ENCODE peak calls at places on chromosomes 7 and 10, in four cellular contexts. One of them, this sample, is unnamed.

GRCh38 chr7:92639956-92640355 is 49.8 kb upstream of the FAM133B start:
- DNase-seq in AG10803: no peak
- DNase-seq in endothelial cell: no peak
- DNase-seq in left ventricle myocardium inferior: no peak
- DNase-seq in this sample: no peak

GRCh38 chr10:63767512-63767911 is 246.3 kb downstream of the REEP3 start:
- DNase-seq in AG10803: no peak
- DNase-seq in endothelial cell: no peak
- DNase-seq in left ventricle myocardium inferior: no peak
- DNase-seq in this sample: no peak

GRCh38 chr10:95026461-95026860 is 42.8 kb downstream of the CYP2C8 start:
- DNase-seq in AG10803: no peak
- DNase-seq in endothelial cell: no peak
- DNase-seq in left ventricle myocardium inferior: no peak
- DNase-seq in this sample: no peak

GRCh38 chr7:7122033-7122478 is 60.3 kb upstream of the C1GALT1 start:
- DNase-seq in AG10803: peak
- DNase-seq in endothelial cell: no peak
- DNase-seq in left ventricle myocardium inferior: no peak
- DNase-seq in this sample: no peak

GRCh38 chr10:33900591-33900990 is 566.1 kb upstream of the NRP1 start:
- DNase-seq in AG10803: peak
- DNase-seq in endothelial cell: no peak
- DNase-seq in left ventricle myocardium inferior: no peak
- DNase-seq in this sample: no peak

GRCh38 chr7:140924019-140924820 is 509 bp downstream of the BRAF start:
- DNase-seq in AG10803: peak
- DNase-seq in endothelial cell: peak
- DNase-seq in left ventricle myocardium inferior: peak
- DNase-seq in this sample: peak

GRCh38 chr7:70313251-70313650 is 715.0 kb downstream of the AUTS2 start:
- DNase-seq in AG10803: no peak
- DNase-seq in endothelial cell: no peak
- DNase-seq in left ventricle myocardium inferior: no peak
- DNase-seq in this sample: no peak

GRCh38 chr7:51242007-51242691 is 74.5 kb downstream of the COBL start:
- DNase-seq in AG10803: no peak
- DNase-seq in endothelial cell: no peak
- DNase-seq in left ventricle myocardium inferior: no peak
- DNase-seq in this sample: no peak

GRCh38 chr7:18521236-18521589 is 25.7 kb downstream of the HDAC9 start:
- DNase-seq in AG10803: no peak
- DNase-seq in endothelial cell: no peak
- DNase-seq in left ventricle myocardium inferior: no peak
- DNase-seq in this sample: no peak

GRCh38 chr10:836782-837181 is 94.7 kb downstream of the LARP4B start:
- DNase-seq in AG10803: no peak
- DNase-seq in endothelial cell: no peak
- DNase-seq in left ventricle myocardium inferior: no peak
- DNase-seq in this sample: no peak

GRCh38 chr7:12092499-12093130 is 118.5 kb upstream of the TMEM106B start:
- DNase-seq in AG10803: no peak
- DNase-seq in endothelial cell: no peak
- DNase-seq in left ventricle myocardium inferior: no peak
- DNase-seq in this sample: no peak

GRCh38 chr7:111239437-111239836 is 148.5 kb downstream of the LRRN3 start:
- DNase-seq in AG10803: no peak
- DNase-seq in endothelial cell: no peak
- DNase-seq in left ventricle myocardium inferior: no peak
- DNase-seq in this sample: no peak

GRCh38 chr10:73076361-73077183 is 20.1 kb downstream of the P4HA1 start:
- DNase-seq in AG10803: peak
- DNase-seq in endothelial cell: no peak
- DNase-seq in left ventricle myocardium inferior: peak
- DNase-seq in this sample: peak

GRCh38 chr7:137007001-137007725 is 138.7 kb downstream of the CHRM2 start:
- DNase-seq in AG10803: peak
- DNase-seq in endothelial cell: no peak
- DNase-seq in left ventricle myocardium inferior: no peak
- DNase-seq in this sample: no peak

GRCh38 chr7:45659496-45660139 is 85.5 kb downstream of the ADCY1 start:
- DNase-seq in AG10803: no peak
- DNase-seq in endothelial cell: no peak
- DNase-seq in left ventricle myocardium inferior: no peak
- DNase-seq in this sample: no peak

GRCh38 chr7:24786941-24787340 is 29.7 kb upstream of the GSDME start:
- DNase-seq in AG10803: peak
- DNase-seq in endothelial cell: no peak
- DNase-seq in left ventricle myocardium inferior: no peak
- DNase-seq in this sample: no peak

GRCh38 chr10:79268717-79269116 is 78.6 kb upstream of the PPIF start:
- DNase-seq in AG10803: peak
- DNase-seq in endothelial cell: no peak
- DNase-seq in left ventricle myocardium inferior: no peak
- DNase-seq in this sample: no peak

GRCh38 chr10:73841526-73842285 is 30.3 kb upstream of the NDST2 start:
- DNase-seq in AG10803: peak
- DNase-seq in endothelial cell: no peak
- DNase-seq in left ventricle myocardium inferior: no peak
- DNase-seq in this sample: no peak

GRCh38 chr7:30974605-30975256 is 11.0 kb downstream of the GHRHR start:
- DNase-seq in AG10803: peak
- DNase-seq in endothelial cell: peak
- DNase-seq in left ventricle myocardium inferior: peak
- DNase-seq in this sample: peak

GRCh38 chr7:51261117-51261835 is 55.3 kb downstream of the COBL start:
- DNase-seq in AG10803: no peak
- DNase-seq in endothelial cell: no peak
- DNase-seq in left ventricle myocardium inferior: no peak
- DNase-seq in this sample: no peak

GRCh38 chr10:6153845-6154244 is 48.9 kb upstream of the PFKFB3 start:
- DNase-seq in AG10803: no peak
- DNase-seq in endothelial cell: no peak
- DNase-seq in left ventricle myocardium inferior: no peak
- DNase-seq in this sample: no peak

GRCh38 chr10:119461380-119461779 is 81.1 kb downstream of the RGS10 start:
- DNase-seq in AG10803: no peak
- DNase-seq in endothelial cell: no peak
- DNase-seq in left ventricle myocardium inferior: no peak
- DNase-seq in this sample: no peak

GRCh38 chr10:77605466-77605865 is 32.1 kb downstream of the KCNMA1 start:
- DNase-seq in AG10803: peak
- DNase-seq in endothelial cell: peak
- DNase-seq in left ventricle myocardium inferior: no peak
- DNase-seq in this sample: no peak

GRCh38 chr10:77604941-77605351 is 32.7 kb downstream of the KCNMA1 start:
- DNase-seq in AG10803: no peak
- DNase-seq in endothelial cell: no peak
- DNase-seq in left ventricle myocardium inferior: no peak
- DNase-seq in this sample: no peak

GRCh38 chr10:77608281-77608680 is 29.3 kb downstream of the KCNMA1 start:
- DNase-seq in AG10803: no peak
- DNase-seq in endothelial cell: no peak
- DNase-seq in left ventricle myocardium inferior: no peak
- DNase-seq in this sample: no peak

GRCh38 chr10:77604063-77604462 is 33.5 kb downstream of the KCNMA1 start:
- DNase-seq in AG10803: no peak
- DNase-seq in endothelial cell: no peak
- DNase-seq in left ventricle myocardium inferior: no peak
- DNase-seq in this sample: no peak

DNA sequence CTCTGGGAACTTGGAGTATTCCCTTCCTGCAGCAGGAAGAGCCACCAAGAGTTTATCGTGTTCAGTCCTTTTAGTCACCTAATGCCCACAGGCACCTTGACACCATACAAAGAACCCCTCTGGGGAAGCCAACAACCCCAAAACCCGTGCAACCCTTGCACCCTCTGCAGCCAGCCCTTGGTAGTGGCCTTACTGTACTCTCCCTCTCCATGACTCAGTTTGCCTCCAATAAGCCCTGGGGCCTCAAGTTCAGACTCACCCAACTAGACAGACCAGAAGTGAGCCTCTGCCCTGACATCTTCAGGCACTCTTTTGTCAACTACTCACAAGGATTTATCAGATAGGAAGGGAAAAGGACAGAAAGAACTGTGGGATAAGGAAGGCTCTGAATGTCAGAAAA is 30.9 kb downstream of the KCNMA1 start:
- DNase-seq in AG10803: no peak
- DNase-seq in endothelial cell: no peak
- DNase-seq in left ventricle myocardium inferior: no peak
- DNase-seq in this sample: no peak
- TF ChIP-seq CTCF in AG10803: no peak
- TF ChIP-seq CTCF in endothelial cell: no peak
- TF ChIP-seq CTCF in left ventricle myocardium inferior: no peak
- TF ChIP-seq CTCF in this sample: no peak

GRCh38 chr10:111319866-111320265 is 243.0 kb downstream of the ADRA2A start:
- DNase-seq in AG10803: peak
- DNase-seq in endothelial cell: no peak
- DNase-seq in left ventricle myocardium inferior: no peak
- DNase-seq in this sample: no peak

DNA sequence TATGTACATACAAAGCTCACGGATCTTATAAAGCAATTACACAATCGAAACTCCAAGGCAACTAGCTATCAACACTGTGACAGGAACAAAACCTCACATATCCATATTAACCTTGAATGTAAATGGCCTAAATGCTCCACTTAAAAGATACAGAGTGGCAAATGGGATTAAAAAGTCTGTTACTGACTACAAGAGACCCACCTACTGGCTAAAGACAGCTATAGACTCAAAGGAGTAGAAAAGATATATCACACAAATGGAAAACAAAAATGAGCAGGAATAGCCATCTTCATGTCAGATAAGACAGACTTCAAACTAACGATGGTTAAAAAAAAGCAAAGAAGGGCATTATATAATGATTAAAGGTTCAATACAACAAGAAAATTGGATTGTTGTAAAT is 246.7 kb downstream of the ADRA2A start:
- DNase-seq in AG10803: peak
- DNase-seq in endothelial cell: no peak
- DNase-seq in left ventricle myocardium inferior: no peak
- DNase-seq in this sample: no peak
- TF ChIP-seq CTCF in AG10803: peak
- TF ChIP-seq CTCF in endothelial cell: no peak
- TF ChIP-seq CTCF in left ventricle myocardium inferior: peak
- TF ChIP-seq CTCF in this sample: no peak

DNA sequence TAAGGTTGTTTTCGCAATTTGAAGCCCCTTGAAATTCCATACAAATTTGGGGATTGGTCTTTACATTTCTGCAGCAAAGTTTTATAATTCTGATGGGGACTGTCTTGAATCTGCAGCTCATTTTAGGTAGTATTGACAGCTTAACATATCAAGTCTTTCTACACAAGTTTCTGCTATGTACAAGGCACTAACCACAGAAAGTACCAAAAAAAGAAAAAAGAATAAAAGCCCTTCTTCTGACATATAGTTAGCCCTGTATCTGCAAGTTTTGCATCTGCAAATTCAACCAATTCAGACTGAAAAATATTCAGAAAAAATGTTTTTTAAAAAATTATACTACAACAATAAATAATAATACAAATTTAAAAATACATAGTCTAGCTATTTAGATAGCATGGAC is 15.3 kb downstream of the POT1 start:
- DNase-seq in AG10803: no peak
- DNase-seq in endothelial cell: no peak
- DNase-seq in left ventricle myocardium inferior: no peak
- DNase-seq in this sample: no peak
- TF ChIP-seq CTCF in AG10803: no peak
- TF ChIP-seq CTCF in endothelial cell: no peak
- TF ChIP-seq CTCF in left ventricle myocardium inferior: no peak
- TF ChIP-seq CTCF in this sample: no peak

GRCh38 chr10:103859161-103860141 is 4.1 kb upstream of the SH3PXD2A start:
- DNase-seq in AG10803: peak
- DNase-seq in endothelial cell: peak
- DNase-seq in left ventricle myocardium inferior: no peak
- DNase-seq in this sample: peak
- TF ChIP-seq CTCF in AG10803: peak
- TF ChIP-seq CTCF in endothelial cell: peak
- TF ChIP-seq CTCF in left ventricle myocardium inferior: peak
- TF ChIP-seq CTCF in this sample: peak

GRCh38 chr10:3680186-3680585 is 104.8 kb downstream of the KLF6 start:
- DNase-seq in AG10803: no peak
- DNase-seq in endothelial cell: no peak
- DNase-seq in left ventricle myocardium inferior: no peak
- DNase-seq in this sample: no peak

GRCh38 chr10:3684891-3685290 is 100.1 kb downstream of the KLF6 start:
- DNase-seq in AG10803: no peak
- DNase-seq in endothelial cell: no peak
- DNase-seq in left ventricle myocardium inferior: no peak
- DNase-seq in this sample: no peak

GRCh38 chr10:3682745-3683144 is 102.3 kb downstream of the KLF6 start:
- DNase-seq in AG10803: no peak
- DNase-seq in endothelial cell: no peak
- DNase-seq in left ventricle myocardium inferior: no peak
- DNase-seq in this sample: no peak

GRCh38 chr10:3683560-3683959 is 101.4 kb downstream of the KLF6 start:
- DNase-seq in AG10803: no peak
- DNase-seq in endothelial cell: no peak
- DNase-seq in left ventricle myocardium inferior: no peak
- DNase-seq in this sample: no peak

DNA sequence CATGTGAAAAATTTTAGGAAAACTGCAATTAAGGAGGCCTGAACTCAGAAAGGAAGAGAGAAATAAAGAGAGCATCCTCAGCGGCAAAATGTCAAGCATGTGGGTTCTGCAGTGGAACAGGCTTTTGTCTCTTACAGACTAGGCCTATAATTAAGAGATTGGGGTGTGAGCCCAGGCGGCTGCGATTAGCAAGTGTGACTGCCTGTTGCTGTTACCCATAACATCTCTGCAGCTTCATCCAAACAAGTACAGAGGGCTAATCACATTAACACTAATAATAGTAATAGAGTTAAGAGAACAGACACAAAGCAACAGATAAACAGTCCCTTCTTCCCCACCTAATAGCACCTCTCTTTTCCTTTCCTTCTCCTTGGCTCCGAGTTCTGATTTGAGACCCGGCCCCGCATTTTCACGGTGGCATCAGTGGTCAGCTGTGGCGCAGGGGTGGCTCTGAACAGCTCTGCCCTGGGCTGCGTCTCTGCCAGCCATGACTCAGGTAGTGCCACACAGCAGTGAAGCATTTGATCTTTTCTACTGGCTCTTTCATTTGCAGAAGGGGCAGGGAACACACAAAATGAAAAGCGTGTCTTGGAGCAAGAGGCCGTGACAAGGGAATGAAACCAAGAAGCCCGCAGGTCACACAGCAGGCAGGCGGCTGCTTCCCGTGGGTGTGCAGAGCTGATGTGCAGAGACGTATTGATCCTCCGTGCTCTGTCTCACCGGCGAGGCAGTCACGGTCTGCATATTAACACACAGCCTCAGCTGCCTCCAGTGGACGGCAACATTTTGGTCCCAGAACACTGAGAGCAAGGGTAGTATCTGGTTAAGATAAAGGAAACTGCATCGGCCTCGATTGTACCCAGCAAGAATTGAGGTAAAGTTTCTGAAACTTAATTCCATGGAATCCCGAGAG is 103.1 kb downstream of the KLF6 start:
- DNase-seq in AG10803: no peak
- DNase-seq in endothelial cell: no peak
- DNase-seq in left ventricle myocardium inferior: no peak
- DNase-seq in this sample: no peak
- TF ChIP-seq CTCF in AG10803: no peak
- TF ChIP-seq CTCF in endothelial cell: no peak
- TF ChIP-seq CTCF in left ventricle myocardium inferior: no peak
- TF ChIP-seq CTCF in this sample: no peak

This sample was measured in testis.